ENCODE peak calls at places on chromosomes 6 and 20, in six cellular contexts. P, I, W, K, C and N are unnamed samples.

GRCh38 chr6:110513001-110513400 is 36.6 kb upstream of the SLC22A16 start:
- DNase-seq in C (no peak), P (peak), K (no peak), W (no peak), I (peak), N (no peak)

GRCh38 chr6:112956696-112957525 is 609.8 kb downstream of the RFPL4B start:
- DNase-seq in P (peak), K (no peak), W (no peak), I (peak), C (no peak), N (no peak)

GRCh38 chr6:79313254-79313653 is 78.8 kb upstream of the HMGN3 start:
- DNase-seq in K (no peak), I (no peak), P (peak), W (peak), C (no peak), N (no peak)

GRCh38 chr6:160103825-160104100 is 17.9 kb upstream of the SLC22A1 start:
- DNase-seq in C (no peak), W (no peak), P (no peak), I (no peak), K (no peak), N (no peak)

GRCh38 chr6:42393339-42393738 is 58.4 kb downstream of the TRERF1 start:
- DNase-seq in K (no peak), I (no peak), W (no peak), C (peak), P (no peak), N (no peak)

GRCh38 chr6:35341557-35341956 is 801 bp upstream of the PPARD start:
- DNase-seq in K (no peak), C (no peak), W (no peak), I (no peak), P (no peak), N (no peak)

GRCh38 chr20:23049201-23049932 is at the start of gene THBD:
- DNase-seq in K (no peak), W (no peak), P (peak), C (peak), I (no peak), N (no peak)

GRCh38 chr6:125481056-125481455 is 179.3 kb upstream of the HDDC2 start:
- DNase-seq in K (no peak), W (no peak), P (no peak), C (no peak), I (no peak), N (no peak)

GRCh38 chr6:33314515-33314942 is 651 bp upstream of the TAPBP start:
- DNase-seq in W (peak), I (no peak), C (peak), P (peak), K (peak), N (peak)

GRCh38 chr20:38842558-38842981 is 37.1 kb downstream of the PPP1R16B start:
- DNase-seq in I (no peak), W (peak), P (no peak), C (peak), K (no peak), N (peak)

GRCh38 chr6:90273863-90274262 is 22.8 kb downstream of the BACH2 start:
- DNase-seq in I (no peak), P (no peak), C (no peak), K (no peak), W (no peak), N (no peak)

GRCh38 chr6:41469156-41469950 is 76.8 kb upstream of the FOXP4 start:
- DNase-seq in W (no peak), C (no peak), P (no peak), K (no peak), I (no peak), N (no peak)

GRCh38 chr6:169623975-169624374 is 77.9 kb downstream of the WDR27 start:
- DNase-seq in P (no peak), I (no peak), C (no peak), W (no peak), K (no peak), N (no peak)

GRCh38 chr6:53906842-53907241 is 112.0 kb downstream of the LRRC1 start:
- DNase-seq in P (peak), C (no peak), I (no peak), K (no peak), W (no peak), N (no peak)

GRCh38 chr6:156809034-156809433 is 31.9 kb downstream of the ARID1B start:
- DNase-seq in I (no peak), K (no peak), C (peak), W (peak), P (peak), N (peak)

GRCh38 chr20:478010-478948 is 15.9 kb upstream of the TBC1D20 start:
- DNase-seq in K (no peak), I (no peak), W (no peak), P (peak), C (no peak), N (no peak)

GRCh38 chr20:37816726-37817125 is 86.2 kb upstream of the VSTM2L start:
- DNase-seq in W (no peak), I (no peak), P (peak), K (no peak), C (no peak), N (no peak)

GRCh38 chr6:119179842-119180241 is 101.4 kb upstream of the FAM184A start:
- DNase-seq in C (no peak), W (no peak), I (no peak), P (no peak), K (no peak), N (no peak)

GRCh38 chr6:134814076-134814709 is 135.7 kb downstream of the ALDH8A1 start:
- DNase-seq in K (no peak), C (no peak), I (no peak), P (peak), W (no peak), N (no peak)

GRCh38 chr6:158803733-158804143 is 15.4 kb downstream of the EZR start:
- DNase-seq in P (no peak), C (peak), I (no peak), K (no peak), W (peak), N (peak)

GRCh38 chr20:2133318-2134183 is 31.9 kb downstream of the STK35 start:
- DNase-seq in I (peak), P (peak), C (no peak), K (no peak), W (no peak), N (no peak)

GRCh38 chr20:63248835-63249591 is 5.2 kb downstream of the NKAIN4 start:
- DNase-seq in C (no peak), K (no peak), W (no peak), P (no peak), I (no peak), N (no peak)

GRCh38 chr20:46237221-46237620 is 71.1 kb downstream of the CDH22 start:
- DNase-seq in I (no peak), P (no peak), K (no peak), C (no peak), W (no peak), N (no peak)

GRCh38 chr6:169420912-169421543 is 167.4 kb upstream of the THBS2 start:
- DNase-seq in I (no peak), W (peak), C (peak), K (no peak), P (peak), N (no peak)

GRCh38 chr6:82413868-82414267 is 50.3 kb downstream of the TPBG start:
- DNase-seq in I (no peak), W (no peak), C (no peak), P (no peak), K (no peak), N (no peak)

GRCh38 chr6:67433124-67433523 is 1202.0 kb upstream of the ADGRB3 start:
- DNase-seq in P (peak), C (no peak), K (no peak), I (no peak), W (no peak), N (no peak)

GRCh38 chr6:36633915-36634314 is 39.8 kb downstream of the SRSF3 start:
- DNase-seq in P (peak), W (no peak), I (peak), C (no peak), K (no peak), N (no peak)

GRCh38 chr20:35264755-35265154 is 13.2 kb downstream of the MMP24OS start:
- DNase-seq in K (no peak), W (no peak), P (no peak), I (no peak), C (no peak), N (no peak)
- TF ChIP-seq CTCF in K (no peak), W (peak), P (peak), I (peak), C (no peak), N (no peak)

DNA sequence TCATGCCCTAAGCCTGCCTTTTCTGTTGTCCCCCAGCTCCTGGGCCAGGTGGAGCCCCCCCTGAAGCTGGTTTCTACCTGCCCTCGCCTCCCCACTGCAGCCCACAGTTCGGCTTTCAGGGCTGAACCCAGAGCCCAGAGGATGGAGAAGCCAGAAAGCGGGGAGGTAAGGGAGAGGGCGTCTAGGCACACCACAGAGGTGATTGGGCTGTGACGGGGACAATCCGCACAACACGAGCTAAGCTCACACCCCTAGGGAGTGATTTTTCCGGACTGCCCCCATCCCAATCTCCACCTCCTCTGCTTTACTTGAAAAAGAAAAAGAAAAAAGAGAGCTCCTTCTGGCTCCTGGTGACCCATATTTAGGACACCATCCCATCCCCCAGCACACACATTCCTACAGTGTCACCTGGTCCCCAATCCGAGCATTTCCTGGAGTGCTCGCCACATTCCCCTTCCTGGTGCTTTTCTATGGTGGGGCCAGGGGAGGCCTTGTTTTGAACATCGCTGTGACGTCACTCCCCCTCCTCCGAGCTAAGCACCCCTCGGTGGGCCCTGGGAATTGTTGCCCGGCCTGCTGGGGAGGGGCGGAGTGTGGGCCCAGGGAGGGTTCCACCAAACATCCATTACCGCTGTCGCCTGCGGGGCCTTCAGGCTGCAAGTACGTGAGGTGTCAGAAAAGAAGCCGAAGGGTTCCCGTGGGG is 3.0 kb upstream of the FOXC1 start:
- DNase-seq in W (no peak), C (no peak), K (no peak), I (no peak), P (no peak), N (no peak)
- H3K4me3 ChIP-seq in W (no peak), C (no peak), K (peak), I (no peak), P (no peak), N (no peak)

GRCh38 chr20:15867899-15868298 is 705.3 kb downstream of the KIF16B start:
- DNase-seq in P (no peak), C (no peak), I (no peak), W (peak), K (no peak), N (no peak)
- TF ChIP-seq CTCF in P (no peak), C (no peak), I (no peak), W (peak), K (no peak), N (no peak)

DNA sequence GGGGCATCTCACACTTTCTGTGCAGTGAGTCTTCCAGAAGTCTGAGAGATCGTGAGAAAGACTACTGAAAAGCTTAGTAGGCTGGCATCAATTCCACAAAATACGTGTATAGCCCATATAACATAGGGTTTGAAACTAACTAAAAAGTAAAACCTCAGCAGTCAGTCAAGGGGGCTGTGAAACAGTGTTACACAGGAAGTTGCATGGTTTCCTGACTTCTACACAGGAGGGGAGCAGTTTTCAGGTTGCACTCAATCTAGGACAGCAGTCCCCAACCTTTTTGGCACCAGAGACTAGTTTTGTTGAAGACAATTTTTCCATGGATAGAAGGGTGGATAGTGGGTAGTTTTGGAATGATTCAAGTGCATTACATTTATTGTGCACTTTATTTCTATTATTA is 4.7 kb upstream of the LY86 start:
- DNase-seq in I (no peak), W (peak), P (no peak), C (no peak), K (no peak), N (peak)
- H3K4me3 ChIP-seq in I (no peak), W (peak), P (no peak), C (no peak), K (no peak), N (peak)

GRCh38 chr6:144150673-144151009 is 324 bp downstream of the STX11 start:
- DNase-seq in P (peak), C (peak), K (no peak), W (peak), I (no peak), N (no peak)
- TF ChIP-seq CTCF in P (peak), C (no peak), K (peak), W (no peak), I (peak), N (peak)

GRCh38 chr6:162852810-162853577 is 125.2 kb downstream of the PACRG start:
- DNase-seq in P (no peak), K (no peak), I (no peak), C (no peak), W (no peak), N (no peak)

GRCh38 chr6:162854228-162854627 is 126.5 kb downstream of the PACRG start:
- DNase-seq in K (no peak), I (no peak), C (no peak), P (no peak), W (no peak), N (no peak)

GRCh38 chr6:162856885-162857284 is 129.1 kb downstream of the PACRG start:
- DNase-seq in P (peak), I (peak), K (no peak), W (no peak), C (no peak), N (no peak)

GRCh38 chr6:162854734-162855191 is 127.0 kb downstream of the PACRG start:
- DNase-seq in W (no peak), C (no peak), I (no peak), K (no peak), P (no peak), N (no peak)

GRCh38 chr6:162857321-162857720 is 129.5 kb downstream of the PACRG start:
- DNase-seq in P (no peak), C (no peak), I (no peak), K (no peak), W (no peak), N (no peak)
- H3K4me3 ChIP-seq in P (no peak), C (no peak), I (peak), K (no peak), W (no peak), N (no peak)

GRCh38 chr20:58077282-58077681 is 151.2 kb downstream of the ANKRD60 start:
- DNase-seq in I (no peak), P (no peak), C (peak), K (no peak), W (no peak), N (no peak)
- TF ChIP-seq CTCF in I (no peak), P (no peak), C (no peak), K (no peak), W (no peak), N (no peak)

DNA sequence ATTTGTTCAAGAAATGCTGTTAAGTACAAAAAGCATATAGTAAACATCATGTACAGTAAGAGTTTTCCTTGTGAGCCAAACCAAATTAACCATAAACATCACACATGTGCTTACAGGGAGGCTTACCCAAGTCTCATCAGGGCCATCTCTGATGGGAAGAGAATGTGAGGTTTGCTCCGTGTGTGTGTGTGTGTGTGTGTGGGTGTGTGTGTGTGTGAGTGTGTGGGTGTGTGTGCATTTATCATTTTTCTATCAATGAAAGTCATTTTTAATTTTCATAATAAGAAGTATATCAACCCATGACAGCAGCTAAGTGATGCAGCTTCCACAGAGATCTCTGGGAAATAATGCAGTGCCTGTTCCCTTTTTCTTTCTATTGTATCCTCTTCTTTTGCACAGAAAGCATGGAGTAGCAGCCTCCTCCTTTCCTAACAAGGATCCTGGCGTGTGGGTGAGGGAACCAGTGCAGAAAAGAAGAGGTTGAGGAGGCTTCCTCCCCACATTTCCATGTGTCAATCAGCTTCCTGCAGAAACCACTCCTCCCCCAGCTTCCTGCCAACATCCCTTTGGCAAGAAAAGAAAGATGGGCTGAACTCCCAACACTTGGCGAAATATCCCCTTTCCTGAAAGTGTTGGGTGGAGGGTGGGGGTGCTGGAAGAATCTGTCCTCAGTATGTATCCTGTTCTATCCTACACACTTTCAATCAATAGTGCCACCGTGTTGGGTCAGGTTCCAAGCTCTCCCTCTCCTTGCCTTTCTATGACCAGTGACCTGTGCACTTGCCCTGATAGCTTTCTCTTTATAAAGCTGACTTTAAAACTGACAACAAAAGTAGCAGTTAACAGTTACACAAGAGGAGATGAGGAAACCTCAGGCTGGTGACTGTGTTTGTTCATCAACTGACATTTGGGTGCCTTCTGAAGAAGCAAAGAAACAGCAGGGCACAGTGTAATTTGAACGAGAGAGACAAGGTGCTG is 251.8 kb upstream of the CITED2 start:
- DNase-seq in I (no peak), C (no peak), P (peak), W (no peak), K (no peak), N (no peak)
- H3K4me3 ChIP-seq in I (no peak), C (no peak), P (no peak), W (no peak), K (no peak), N (no peak)